ENCODE peak calls at places on chromosome 17, in ten cellular contexts. One of them, this sample, is unnamed.
A peak's percentile ranks its signal among the peaks of the same experiment; 100 is the strongest.

GRCh38 chr17:16327018-16327417 is 26.3 kb downstream of the CENPV start:
- DNase-seq in cardiac muscle cell: no peak
- DNase-seq in left lung: no peak
- DNase-seq in fibroblast of lung: no peak
- DNase-seq in IMR-90: no peak
- DNase-seq in Peyer's patch: no peak
- DNase-seq in heart left ventricle: no peak
- DNase-seq in HCT116: no peak
- DNase-seq in AG04450: no peak
- DNase-seq in psoas muscle: no peak
- DNase-seq in this sample: no peak

GRCh38 chr17:20852541-20853370 is 190.1 kb downstream of the USP22 start:
- DNase-seq in cardiac muscle cell: peak; percentile 69
- DNase-seq in left lung: no peak
- DNase-seq in fibroblast of lung: peak; percentile 19
- DNase-seq in IMR-90: no peak
- DNase-seq in Peyer's patch: no peak
- DNase-seq in heart left ventricle: peak; percentile 25
- DNase-seq in HCT116: no peak
- DNase-seq in AG04450: no peak
- DNase-seq in psoas muscle: peak; percentile 41
- DNase-seq in this sample: no peak

GRCh38 chr17:82065193-82065637 is 389 bp downstream of the DUS1L start:
- DNase-seq in cardiac muscle cell: peak; percentile 46
- DNase-seq in left lung: no peak
- DNase-seq in fibroblast of lung: peak; percentile 41
- DNase-seq in IMR-90: peak; percentile 24
- DNase-seq in Peyer's patch: peak; percentile 20
- DNase-seq in heart left ventricle: no peak
- DNase-seq in HCT116: no peak
- DNase-seq in AG04450: no peak
- DNase-seq in psoas muscle: no peak
- DNase-seq in this sample: no peak

GRCh38 chr17:19301274-19301946 is 61.1 kb downstream of the B9D1 start:
- DNase-seq in cardiac muscle cell: no peak
- DNase-seq in left lung: peak; percentile 86
- DNase-seq in fibroblast of lung: no peak
- DNase-seq in IMR-90: no peak
- DNase-seq in Peyer's patch: no peak
- DNase-seq in heart left ventricle: no peak
- DNase-seq in HCT116: no peak
- DNase-seq in AG04450: no peak
- DNase-seq in psoas muscle: no peak
- DNase-seq in this sample: no peak

GRCh38 chr17:67911038-67911782 is 85.1 kb downstream of the C17orf58 start:
- DNase-seq in cardiac muscle cell: no peak
- DNase-seq in left lung: no peak
- DNase-seq in fibroblast of lung: no peak
- DNase-seq in IMR-90: no peak
- DNase-seq in Peyer's patch: no peak
- DNase-seq in heart left ventricle: no peak
- DNase-seq in HCT116: no peak
- DNase-seq in AG04450: no peak
- DNase-seq in psoas muscle: no peak
- DNase-seq in this sample: no peak

GRCh38 chr17:80696456-80696855 is 151.8 kb downstream of the RPTOR start:
- DNase-seq in cardiac muscle cell: no peak
- DNase-seq in left lung: no peak
- DNase-seq in fibroblast of lung: no peak
- DNase-seq in IMR-90: no peak
- DNase-seq in Peyer's patch: no peak
- DNase-seq in heart left ventricle: no peak
- DNase-seq in HCT116: no peak
- DNase-seq in AG04450: no peak
- DNase-seq in psoas muscle: no peak
- DNase-seq in this sample: no peak

GRCh38 chr17:8164815-8165131 is 2.0 kb upstream of the VAMP2 start:
- DNase-seq in cardiac muscle cell: no peak
- DNase-seq in left lung: no peak
- DNase-seq in fibroblast of lung: no peak
- DNase-seq in IMR-90: no peak
- DNase-seq in Peyer's patch: no peak
- DNase-seq in heart left ventricle: no peak
- DNase-seq in HCT116: no peak
- DNase-seq in AG04450: no peak
- DNase-seq in psoas muscle: peak; percentile 12
- DNase-seq in this sample: no peak

GRCh38 chr17:21295036-21295952 is 10.8 kb downstream of the MAP2K3 start:
- DNase-seq in cardiac muscle cell: no peak
- DNase-seq in left lung: no peak
- DNase-seq in fibroblast of lung: no peak
- DNase-seq in IMR-90: peak; percentile 59
- DNase-seq in Peyer's patch: no peak
- DNase-seq in heart left ventricle: peak; percentile 82
- DNase-seq in HCT116: no peak
- DNase-seq in AG04450: no peak
- DNase-seq in psoas muscle: peak; percentile 34
- DNase-seq in this sample: no peak

GRCh38 chr17:38942641-38943040 is 17.2 kb downstream of the LASP1NB start:
- DNase-seq in cardiac muscle cell: no peak
- DNase-seq in left lung: no peak
- DNase-seq in fibroblast of lung: no peak
- DNase-seq in IMR-90: no peak
- DNase-seq in Peyer's patch: no peak
- DNase-seq in heart left ventricle: no peak
- DNase-seq in HCT116: no peak
- DNase-seq in AG04450: no peak
- DNase-seq in psoas muscle: no peak
- DNase-seq in this sample: no peak

GRCh38 chr17:70905796-70906195 is 736.5 kb downstream of the KCNJ2 start:
- DNase-seq in cardiac muscle cell: no peak
- DNase-seq in left lung: peak; percentile 56
- DNase-seq in fibroblast of lung: peak; percentile 100
- DNase-seq in IMR-90: peak; percentile 100
- DNase-seq in Peyer's patch: no peak
- DNase-seq in heart left ventricle: peak; percentile 50
- DNase-seq in HCT116: peak; percentile 21
- DNase-seq in AG04450: peak; percentile 95
- DNase-seq in psoas muscle: no peak
- DNase-seq in this sample: no peak

DNA sequence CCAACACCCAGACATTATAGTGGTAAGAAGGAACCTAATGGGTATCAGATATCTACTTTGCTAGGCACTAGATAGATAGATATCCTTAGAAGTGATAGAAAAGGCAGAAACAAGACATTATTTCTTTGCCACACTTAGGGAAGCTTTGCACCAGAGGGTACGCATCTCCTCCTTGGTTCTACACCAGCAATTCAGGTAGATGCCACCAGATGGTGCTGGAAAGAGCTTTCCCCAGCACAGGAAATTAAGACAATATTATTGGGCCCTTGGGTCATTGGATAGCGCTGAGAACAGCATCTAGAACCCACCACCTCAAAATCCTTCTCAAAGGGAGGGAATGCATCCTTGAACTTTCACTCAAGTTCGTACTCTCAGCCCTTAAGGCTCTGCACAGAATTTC is 173.8 kb upstream of the CCL2 start:
- DNase-seq in cardiac muscle cell: peak; percentile 14
- DNase-seq in left lung: no peak
- DNase-seq in fibroblast of lung: no peak
- DNase-seq in IMR-90: peak; percentile 6
- DNase-seq in Peyer's patch: no peak
- DNase-seq in heart left ventricle: no peak
- DNase-seq in HCT116: no peak
- DNase-seq in AG04450: no peak
- DNase-seq in psoas muscle: no peak
- DNase-seq in this sample: no peak
- TF ChIP-seq CTCF in cardiac muscle cell: peak; percentile 32
- TF ChIP-seq CTCF in left lung: peak; percentile 28
- TF ChIP-seq CTCF in fibroblast of lung: peak; percentile 39
- TF ChIP-seq CTCF in IMR-90: peak; percentile 41
- TF ChIP-seq CTCF in Peyer's patch: peak; percentile 24
- TF ChIP-seq CTCF in heart left ventricle: peak; percentile 15
- TF ChIP-seq CTCF in HCT116: no peak
- TF ChIP-seq CTCF in AG04450: peak; percentile 42
- TF ChIP-seq CTCF in psoas muscle: no peak
- TF ChIP-seq CTCF in this sample: peak; percentile 69

GRCh38 chr17:57537524-57538410 is 207.3 kb downstream of the CCDC182 start:
- DNase-seq in cardiac muscle cell: no peak
- DNase-seq in left lung: no peak
- DNase-seq in fibroblast of lung: no peak
- DNase-seq in IMR-90: no peak
- DNase-seq in Peyer's patch: no peak
- DNase-seq in heart left ventricle: no peak
- DNase-seq in HCT116: no peak
- DNase-seq in AG04450: no peak
- DNase-seq in psoas muscle: no peak
- DNase-seq in this sample: no peak
- H3K27ac ChIP-seq in cardiac muscle cell: no peak overlapping the region
- H3K27ac ChIP-seq in left lung: no peak overlapping the region
- H3K27ac ChIP-seq in fibroblast of lung: no peak overlapping the region
- H3K27ac ChIP-seq in IMR-90: no peak overlapping the region
- H3K27ac ChIP-seq in Peyer's patch: no peak overlapping the region
- H3K27ac ChIP-seq in heart left ventricle: peak overlapping the region; percentile 23
- H3K27ac ChIP-seq in HCT116: no peak overlapping the region
- H3K27ac ChIP-seq in AG04450: no peak overlapping the region
- H3K27ac ChIP-seq in psoas muscle: no peak overlapping the region
- H3K27ac ChIP-seq in this sample: no peak overlapping the region

GRCh38 chr17:76480676-76481075 is 13.3 kb downstream of the AANAT start:
- DNase-seq in cardiac muscle cell: peak; percentile 46
- DNase-seq in left lung: no peak
- DNase-seq in fibroblast of lung: peak; percentile 29
- DNase-seq in IMR-90: no peak
- DNase-seq in Peyer's patch: peak; percentile 64
- DNase-seq in heart left ventricle: no peak
- DNase-seq in HCT116: no peak
- DNase-seq in AG04450: no peak
- DNase-seq in psoas muscle: no peak
- DNase-seq in this sample: no peak
- H3K4me3 ChIP-seq in cardiac muscle cell: no peak overlapping the region
- H3K4me3 ChIP-seq in left lung: no peak overlapping the region
- H3K4me3 ChIP-seq in fibroblast of lung: no peak overlapping the region
- H3K4me3 ChIP-seq in IMR-90: no peak overlapping the region
- H3K4me3 ChIP-seq in Peyer's patch: peak overlapping the region; percentile 36
- H3K4me3 ChIP-seq in heart left ventricle: no peak overlapping the region
- H3K4me3 ChIP-seq in HCT116: no peak overlapping the region
- H3K4me3 ChIP-seq in AG04450: no peak overlapping the region
- H3K4me3 ChIP-seq in psoas muscle: no peak overlapping the region
- H3K4me3 ChIP-seq in this sample: no peak overlapping the region

DNA sequence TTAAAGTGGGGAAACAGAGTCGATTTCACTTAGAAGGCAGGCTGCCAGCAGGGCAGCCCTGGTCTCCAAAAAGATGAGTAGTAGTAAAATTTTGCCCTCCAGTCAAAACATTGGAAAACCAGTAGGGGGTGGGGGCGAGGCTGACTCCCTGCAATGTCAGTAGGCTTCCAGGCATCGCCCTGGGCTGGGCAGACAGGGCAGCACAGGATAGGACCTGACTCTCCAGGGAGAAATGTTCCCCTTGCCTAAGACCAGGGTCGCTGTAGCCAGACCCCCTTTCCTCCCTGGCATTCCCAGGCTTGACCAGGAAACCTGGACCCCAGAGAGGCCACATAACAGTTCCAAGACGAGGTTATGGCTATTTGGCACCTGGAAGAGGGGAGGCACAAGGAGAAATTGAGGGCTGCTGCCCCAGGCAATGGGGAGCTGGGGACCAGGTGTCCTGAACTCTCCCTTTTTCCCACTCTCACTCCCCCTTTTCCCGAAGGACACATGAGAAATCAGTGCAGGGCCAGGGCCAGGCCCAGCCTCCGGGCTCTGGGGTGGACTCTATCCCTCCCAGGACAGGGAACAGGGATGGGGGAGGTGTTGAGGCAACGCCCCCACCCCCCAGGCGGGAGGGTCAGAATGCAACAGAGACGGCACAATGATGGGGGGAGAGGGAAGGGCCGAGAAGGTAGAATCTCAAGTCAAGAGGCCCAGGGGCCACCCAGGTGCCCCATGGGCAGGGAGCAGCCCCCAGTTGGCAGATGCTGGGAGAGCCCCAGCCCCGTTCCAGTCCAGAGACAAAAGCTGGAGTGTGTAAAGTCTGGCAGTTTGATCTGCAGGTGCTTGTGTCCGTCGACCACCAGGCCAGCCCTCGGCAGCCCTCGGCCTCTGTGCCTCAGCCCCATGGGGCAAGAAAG is 4.5 kb upstream of the SAMD14 start:
- DNase-seq in cardiac muscle cell: no peak
- DNase-seq in left lung: no peak
- DNase-seq in fibroblast of lung: no peak
- DNase-seq in IMR-90: no peak
- DNase-seq in Peyer's patch: no peak
- DNase-seq in heart left ventricle: no peak
- DNase-seq in HCT116: no peak
- DNase-seq in AG04450: no peak
- DNase-seq in psoas muscle: no peak
- DNase-seq in this sample: no peak
- TF ChIP-seq CTCF in cardiac muscle cell: no peak
- TF ChIP-seq CTCF in left lung: no peak
- TF ChIP-seq CTCF in fibroblast of lung: no peak
- TF ChIP-seq CTCF in IMR-90: no peak
- TF ChIP-seq CTCF in Peyer's patch: no peak
- TF ChIP-seq CTCF in heart left ventricle: no peak
- TF ChIP-seq CTCF in HCT116: no peak
- TF ChIP-seq CTCF in AG04450: no peak
- TF ChIP-seq CTCF in psoas muscle: no peak
- TF ChIP-seq CTCF in this sample: no peak

GRCh38 chr17:47205419-47205963 is 3.7 kb upstream of the MYL4 start:
- DNase-seq in cardiac muscle cell: peak; percentile 85
- DNase-seq in left lung: peak; percentile 77
- DNase-seq in fibroblast of lung: peak; percentile 90
- DNase-seq in IMR-90: peak; percentile 68
- DNase-seq in Peyer's patch: peak; percentile 78
- DNase-seq in heart left ventricle: peak; percentile 57
- DNase-seq in HCT116: no peak
- DNase-seq in AG04450: no peak
- DNase-seq in psoas muscle: peak; percentile 38
- DNase-seq in this sample: no peak

GRCh38 chr17:47210105-47210504 is 957 bp downstream of the MYL4 start:
- DNase-seq in cardiac muscle cell: peak; percentile 89
- DNase-seq in left lung: no peak
- DNase-seq in fibroblast of lung: peak; percentile 36
- DNase-seq in IMR-90: no peak
- DNase-seq in Peyer's patch: no peak
- DNase-seq in heart left ventricle: no peak
- DNase-seq in HCT116: no peak
- DNase-seq in AG04450: no peak
- DNase-seq in psoas muscle: no peak
- DNase-seq in this sample: no peak

GRCh38 chr17:47207143-47208067 is 1.7 kb upstream of the MYL4 start:
- DNase-seq in cardiac muscle cell: no peak
- DNase-seq in left lung: no peak
- DNase-seq in fibroblast of lung: no peak
- DNase-seq in IMR-90: no peak
- DNase-seq in Peyer's patch: no peak
- DNase-seq in heart left ventricle: no peak
- DNase-seq in HCT116: no peak
- DNase-seq in AG04450: no peak
- DNase-seq in psoas muscle: no peak
- DNase-seq in this sample: no peak

GRCh38 chr17:47209499-47209898 is 351 bp downstream of the MYL4 start:
- DNase-seq in cardiac muscle cell: no peak
- DNase-seq in left lung: no peak
- DNase-seq in fibroblast of lung: no peak
- DNase-seq in IMR-90: no peak
- DNase-seq in Peyer's patch: no peak
- DNase-seq in heart left ventricle: no peak
- DNase-seq in HCT116: no peak
- DNase-seq in AG04450: no peak
- DNase-seq in psoas muscle: no peak
- DNase-seq in this sample: no peak

GRCh38 chr17:47208744-47209488 is at the start of gene MYL4:
- DNase-seq in cardiac muscle cell: peak; percentile 96
- DNase-seq in left lung: no peak
- DNase-seq in fibroblast of lung: peak; percentile 11
- DNase-seq in IMR-90: no peak
- DNase-seq in Peyer's patch: no peak
- DNase-seq in heart left ventricle: no peak
- DNase-seq in HCT116: no peak
- DNase-seq in AG04450: no peak
- DNase-seq in psoas muscle: no peak
- DNase-seq in this sample: no peak
- H3K27ac ChIP-seq in cardiac muscle cell: peak within 1 kb of the TSS; percentile 100
- H3K27ac ChIP-seq in left lung: no peak within 1 kb of the TSS
- H3K27ac ChIP-seq in fibroblast of lung: no peak within 1 kb of the TSS
- H3K27ac ChIP-seq in IMR-90: no peak within 1 kb of the TSS
- H3K27ac ChIP-seq in Peyer's patch: no peak within 1 kb of the TSS
- H3K27ac ChIP-seq in heart left ventricle: peak within 1 kb of the TSS; percentile 10
- H3K27ac ChIP-seq in HCT116: no peak within 1 kb of the TSS
- H3K27ac ChIP-seq in AG04450: no peak within 1 kb of the TSS
- H3K27ac ChIP-seq in psoas muscle: no peak within 1 kb of the TSS
- H3K27ac ChIP-seq in this sample: no peak within 1 kb of the TSS

This sample was measured in Panc1.